ENCODE peak calls at places on chromosomes 11 and 22, in seven cellular contexts. One of them, this sample, is unnamed.

GRCh38 chr11:2987881-2988280 is 4.2 kb downstream of the NAP1L4 start:
- DNase-seq in NCI-H2081: no peak
- DNase-seq in activated effector memory CD4-positive, alpha-beta T cell treated with anti-CD3 and anti-CD28 coated beads, Interleukin-2, amount 50 U/mL, for 16 hours: peak
- DNase-seq in activated gamma-delta T cell treated with anti-CD3 and anti-CD28 coated beads, Interleukin-2, amount 50 U/mL, for 16 hours: peak
- DNase-seq in kidney tubule cell: peak
- DNase-seq in HTR-8/SVneo: no peak
- DNase-seq in WTC11: no peak
- DNase-seq in this sample: no peak

GRCh38 chr11:86335131-86335768 is 33.2 kb downstream of the HIKESHI start:
- DNase-seq in NCI-H2081: no peak
- DNase-seq in activated effector memory CD4-positive, alpha-beta T cell treated with anti-CD3 and anti-CD28 coated beads, Interleukin-2, amount 50 U/mL, for 16 hours: no peak
- DNase-seq in activated gamma-delta T cell treated with anti-CD3 and anti-CD28 coated beads, Interleukin-2, amount 50 U/mL, for 16 hours: no peak
- DNase-seq in kidney tubule cell: no peak
- DNase-seq in HTR-8/SVneo: no peak
- DNase-seq in WTC11: no peak
- DNase-seq in this sample: no peak

GRCh38 chr11:6488831-6489230 is 7.5 kb downstream of the TIMM10B start:
- DNase-seq in NCI-H2081: no peak
- DNase-seq in activated effector memory CD4-positive, alpha-beta T cell treated with anti-CD3 and anti-CD28 coated beads, Interleukin-2, amount 50 U/mL, for 16 hours: no peak
- DNase-seq in activated gamma-delta T cell treated with anti-CD3 and anti-CD28 coated beads, Interleukin-2, amount 50 U/mL, for 16 hours: no peak
- DNase-seq in kidney tubule cell: no peak
- DNase-seq in HTR-8/SVneo: no peak
- DNase-seq in WTC11: no peak
- DNase-seq in this sample: no peak

GRCh38 chr22:38652858-38653257 is 3.3 kb downstream of the FAM227A start:
- DNase-seq in NCI-H2081: no peak
- DNase-seq in activated effector memory CD4-positive, alpha-beta T cell treated with anti-CD3 and anti-CD28 coated beads, Interleukin-2, amount 50 U/mL, for 16 hours: no peak
- DNase-seq in activated gamma-delta T cell treated with anti-CD3 and anti-CD28 coated beads, Interleukin-2, amount 50 U/mL, for 16 hours: no peak
- DNase-seq in kidney tubule cell: peak
- DNase-seq in HTR-8/SVneo: no peak
- DNase-seq in WTC11: no peak
- DNase-seq in this sample: no peak

GRCh38 chr11:46914363-46914762 is 4.0 kb downstream of the LRP4 start:
- DNase-seq in NCI-H2081: no peak
- DNase-seq in activated effector memory CD4-positive, alpha-beta T cell treated with anti-CD3 and anti-CD28 coated beads, Interleukin-2, amount 50 U/mL, for 16 hours: no peak
- DNase-seq in activated gamma-delta T cell treated with anti-CD3 and anti-CD28 coated beads, Interleukin-2, amount 50 U/mL, for 16 hours: no peak
- DNase-seq in kidney tubule cell: peak
- DNase-seq in HTR-8/SVneo: no peak
- DNase-seq in WTC11: no peak
- DNase-seq in this sample: peak

GRCh38 chr11:96126917-96127595 is 203.1 kb upstream of the MTMR2 start:
- DNase-seq in NCI-H2081: no peak
- DNase-seq in activated effector memory CD4-positive, alpha-beta T cell treated with anti-CD3 and anti-CD28 coated beads, Interleukin-2, amount 50 U/mL, for 16 hours: no peak
- DNase-seq in activated gamma-delta T cell treated with anti-CD3 and anti-CD28 coated beads, Interleukin-2, amount 50 U/mL, for 16 hours: no peak
- DNase-seq in kidney tubule cell: no peak
- DNase-seq in HTR-8/SVneo: no peak
- DNase-seq in WTC11: no peak
- DNase-seq in this sample: no peak

GRCh38 chr22:36644333-36644757 is 59.2 kb downstream of the CACNG2 start:
- DNase-seq in NCI-H2081: no peak
- DNase-seq in activated effector memory CD4-positive, alpha-beta T cell treated with anti-CD3 and anti-CD28 coated beads, Interleukin-2, amount 50 U/mL, for 16 hours: no peak
- DNase-seq in activated gamma-delta T cell treated with anti-CD3 and anti-CD28 coated beads, Interleukin-2, amount 50 U/mL, for 16 hours: no peak
- DNase-seq in kidney tubule cell: peak
- DNase-seq in HTR-8/SVneo: peak
- DNase-seq in WTC11: peak
- DNase-seq in this sample: peak

GRCh38 chr11:116948375-116948774 is 111.0 kb upstream of the APOA1 start:
- DNase-seq in NCI-H2081: no peak
- DNase-seq in activated effector memory CD4-positive, alpha-beta T cell treated with anti-CD3 and anti-CD28 coated beads, Interleukin-2, amount 50 U/mL, for 16 hours: no peak
- DNase-seq in activated gamma-delta T cell treated with anti-CD3 and anti-CD28 coated beads, Interleukin-2, amount 50 U/mL, for 16 hours: no peak
- DNase-seq in kidney tubule cell: peak
- DNase-seq in HTR-8/SVneo: no peak
- DNase-seq in WTC11: no peak
- DNase-seq in this sample: no peak

GRCh38 chr22:26174280-26174679 is 5.0 kb downstream of the SEZ6L start:
- DNase-seq in NCI-H2081: no peak
- DNase-seq in activated effector memory CD4-positive, alpha-beta T cell treated with anti-CD3 and anti-CD28 coated beads, Interleukin-2, amount 50 U/mL, for 16 hours: no peak
- DNase-seq in activated gamma-delta T cell treated with anti-CD3 and anti-CD28 coated beads, Interleukin-2, amount 50 U/mL, for 16 hours: no peak
- DNase-seq in kidney tubule cell: no peak
- DNase-seq in HTR-8/SVneo: no peak
- DNase-seq in WTC11: peak
- DNase-seq in this sample: peak

GRCh38 chr11:62544521-62545436 is 1.8 kb downstream of the AHNAK start:
- DNase-seq in NCI-H2081: no peak
- DNase-seq in activated effector memory CD4-positive, alpha-beta T cell treated with anti-CD3 and anti-CD28 coated beads, Interleukin-2, amount 50 U/mL, for 16 hours: peak
- DNase-seq in activated gamma-delta T cell treated with anti-CD3 and anti-CD28 coated beads, Interleukin-2, amount 50 U/mL, for 16 hours: no peak
- DNase-seq in kidney tubule cell: peak
- DNase-seq in HTR-8/SVneo: no peak
- DNase-seq in WTC11: no peak
- DNase-seq in this sample: peak

GRCh38 chr22:38744981-38745380 is 10.8 kb downstream of the SUN2 start:
- DNase-seq in NCI-H2081: no peak
- DNase-seq in activated effector memory CD4-positive, alpha-beta T cell treated with anti-CD3 and anti-CD28 coated beads, Interleukin-2, amount 50 U/mL, for 16 hours: no peak
- DNase-seq in activated gamma-delta T cell treated with anti-CD3 and anti-CD28 coated beads, Interleukin-2, amount 50 U/mL, for 16 hours: no peak
- DNase-seq in kidney tubule cell: no peak
- DNase-seq in HTR-8/SVneo: no peak
- DNase-seq in WTC11: no peak
- DNase-seq in this sample: no peak

GRCh38 chr11:15692739-15693138 is 578.0 kb downstream of the INSC start:
- DNase-seq in NCI-H2081: no peak
- DNase-seq in activated effector memory CD4-positive, alpha-beta T cell treated with anti-CD3 and anti-CD28 coated beads, Interleukin-2, amount 50 U/mL, for 16 hours: no peak
- DNase-seq in activated gamma-delta T cell treated with anti-CD3 and anti-CD28 coated beads, Interleukin-2, amount 50 U/mL, for 16 hours: no peak
- DNase-seq in kidney tubule cell: peak
- DNase-seq in HTR-8/SVneo: no peak
- DNase-seq in WTC11: no peak
- DNase-seq in this sample: no peak

GRCh38 chr11:31643831-31644230 is 134.3 kb downstream of the ELP4 start:
- DNase-seq in NCI-H2081: no peak
- DNase-seq in activated effector memory CD4-positive, alpha-beta T cell treated with anti-CD3 and anti-CD28 coated beads, Interleukin-2, amount 50 U/mL, for 16 hours: no peak
- DNase-seq in activated gamma-delta T cell treated with anti-CD3 and anti-CD28 coated beads, Interleukin-2, amount 50 U/mL, for 16 hours: no peak
- DNase-seq in kidney tubule cell: peak
- DNase-seq in HTR-8/SVneo: no peak
- DNase-seq in WTC11: no peak
- DNase-seq in this sample: no peak

GRCh38 chr11:60428517-60428916 is 855 bp upstream of the MS4A5 start:
- DNase-seq in NCI-H2081: peak
- DNase-seq in activated effector memory CD4-positive, alpha-beta T cell treated with anti-CD3 and anti-CD28 coated beads, Interleukin-2, amount 50 U/mL, for 16 hours: no peak
- DNase-seq in activated gamma-delta T cell treated with anti-CD3 and anti-CD28 coated beads, Interleukin-2, amount 50 U/mL, for 16 hours: no peak
- DNase-seq in kidney tubule cell: peak
- DNase-seq in HTR-8/SVneo: no peak
- DNase-seq in WTC11: no peak
- DNase-seq in this sample: no peak

GRCh38 chr11:132408877-132409276 is 1038.5 kb downstream of the NTM start:
- DNase-seq in NCI-H2081: peak
- DNase-seq in activated effector memory CD4-positive, alpha-beta T cell treated with anti-CD3 and anti-CD28 coated beads, Interleukin-2, amount 50 U/mL, for 16 hours: no peak
- DNase-seq in activated gamma-delta T cell treated with anti-CD3 and anti-CD28 coated beads, Interleukin-2, amount 50 U/mL, for 16 hours: no peak
- DNase-seq in kidney tubule cell: no peak
- DNase-seq in HTR-8/SVneo: no peak
- DNase-seq in WTC11: no peak
- DNase-seq in this sample: no peak

GRCh38 chr11:1750840-1751520 is 585 bp upstream of the IFITM10 start:
- DNase-seq in NCI-H2081: no peak
- DNase-seq in activated effector memory CD4-positive, alpha-beta T cell treated with anti-CD3 and anti-CD28 coated beads, Interleukin-2, amount 50 U/mL, for 16 hours: no peak
- DNase-seq in activated gamma-delta T cell treated with anti-CD3 and anti-CD28 coated beads, Interleukin-2, amount 50 U/mL, for 16 hours: no peak
- DNase-seq in kidney tubule cell: no peak
- DNase-seq in HTR-8/SVneo: no peak
- DNase-seq in WTC11: no peak
- DNase-seq in this sample: no peak

GRCh38 chr22:26461188-26461810 is 22.3 kb downstream of the HPS4 start:
- DNase-seq in NCI-H2081: peak
- DNase-seq in activated effector memory CD4-positive, alpha-beta T cell treated with anti-CD3 and anti-CD28 coated beads, Interleukin-2, amount 50 U/mL, for 16 hours: peak
- DNase-seq in activated gamma-delta T cell treated with anti-CD3 and anti-CD28 coated beads, Interleukin-2, amount 50 U/mL, for 16 hours: peak
- DNase-seq in kidney tubule cell: peak
- DNase-seq in HTR-8/SVneo: peak
- DNase-seq in WTC11: peak
- DNase-seq in this sample: peak

GRCh38 chr11:44464741-44465140 is 100.7 kb upstream of the CD82 start:
- DNase-seq in NCI-H2081: no peak
- DNase-seq in activated effector memory CD4-positive, alpha-beta T cell treated with anti-CD3 and anti-CD28 coated beads, Interleukin-2, amount 50 U/mL, for 16 hours: no peak
- DNase-seq in activated gamma-delta T cell treated with anti-CD3 and anti-CD28 coated beads, Interleukin-2, amount 50 U/mL, for 16 hours: no peak
- DNase-seq in kidney tubule cell: no peak
- DNase-seq in HTR-8/SVneo: no peak
- DNase-seq in WTC11: no peak
- DNase-seq in this sample: no peak

GRCh38 chr22:21568207-21569075 is 927 bp downstream of the UBE2L3 start:
- DNase-seq in NCI-H2081: no peak
- DNase-seq in activated effector memory CD4-positive, alpha-beta T cell treated with anti-CD3 and anti-CD28 coated beads, Interleukin-2, amount 50 U/mL, for 16 hours: peak
- DNase-seq in activated gamma-delta T cell treated with anti-CD3 and anti-CD28 coated beads, Interleukin-2, amount 50 U/mL, for 16 hours: no peak
- DNase-seq in kidney tubule cell: peak
- DNase-seq in HTR-8/SVneo: peak
- DNase-seq in WTC11: no peak
- DNase-seq in this sample: peak

GRCh38 chr11:35847473-35847872 is 96.4 kb upstream of the LDLRAD3 start:
- DNase-seq in NCI-H2081: no peak
- DNase-seq in activated effector memory CD4-positive, alpha-beta T cell treated with anti-CD3 and anti-CD28 coated beads, Interleukin-2, amount 50 U/mL, for 16 hours: no peak
- DNase-seq in activated gamma-delta T cell treated with anti-CD3 and anti-CD28 coated beads, Interleukin-2, amount 50 U/mL, for 16 hours: no peak
- DNase-seq in kidney tubule cell: no peak
- DNase-seq in HTR-8/SVneo: no peak
- DNase-seq in WTC11: no peak
- DNase-seq in this sample: no peak

GRCh38 chr11:121634889-121635288 is 182.1 kb upstream of the SORL1-AS1 start:
- DNase-seq in NCI-H2081: no peak
- DNase-seq in activated effector memory CD4-positive, alpha-beta T cell treated with anti-CD3 and anti-CD28 coated beads, Interleukin-2, amount 50 U/mL, for 16 hours: no peak
- DNase-seq in activated gamma-delta T cell treated with anti-CD3 and anti-CD28 coated beads, Interleukin-2, amount 50 U/mL, for 16 hours: no peak
- DNase-seq in kidney tubule cell: peak
- DNase-seq in HTR-8/SVneo: peak
- DNase-seq in WTC11: no peak
- DNase-seq in this sample: no peak

GRCh38 chr11:77981346-77981947 is 13.0 kb downstream of the INTS4 start:
- DNase-seq in NCI-H2081: no peak
- DNase-seq in activated effector memory CD4-positive, alpha-beta T cell treated with anti-CD3 and anti-CD28 coated beads, Interleukin-2, amount 50 U/mL, for 16 hours: no peak
- DNase-seq in activated gamma-delta T cell treated with anti-CD3 and anti-CD28 coated beads, Interleukin-2, amount 50 U/mL, for 16 hours: no peak
- DNase-seq in kidney tubule cell: no peak
- DNase-seq in HTR-8/SVneo: no peak
- DNase-seq in WTC11: no peak
- DNase-seq in this sample: no peak

GRCh38 chr11:12207384-12208150 is 97.2 kb downstream of the MICAL2 start:
- DNase-seq in NCI-H2081: no peak
- DNase-seq in activated effector memory CD4-positive, alpha-beta T cell treated with anti-CD3 and anti-CD28 coated beads, Interleukin-2, amount 50 U/mL, for 16 hours: peak
- DNase-seq in activated gamma-delta T cell treated with anti-CD3 and anti-CD28 coated beads, Interleukin-2, amount 50 U/mL, for 16 hours: no peak
- DNase-seq in kidney tubule cell: peak
- DNase-seq in HTR-8/SVneo: no peak
- DNase-seq in WTC11: no peak
- DNase-seq in this sample: no peak

GRCh38 chr22:29230916-29231875 is 25.5 kb downstream of the EMID1 start:
- DNase-seq in NCI-H2081: no peak
- DNase-seq in activated effector memory CD4-positive, alpha-beta T cell treated with anti-CD3 and anti-CD28 coated beads, Interleukin-2, amount 50 U/mL, for 16 hours: no peak
- DNase-seq in activated gamma-delta T cell treated with anti-CD3 and anti-CD28 coated beads, Interleukin-2, amount 50 U/mL, for 16 hours: no peak
- DNase-seq in kidney tubule cell: no peak
- DNase-seq in HTR-8/SVneo: no peak
- DNase-seq in WTC11: no peak
- DNase-seq in this sample: no peak

GRCh38 chr11:44755553-44756505 is 29.1 kb downstream of the TSPAN18 start:
- DNase-seq in NCI-H2081: no peak
- DNase-seq in activated effector memory CD4-positive, alpha-beta T cell treated with anti-CD3 and anti-CD28 coated beads, Interleukin-2, amount 50 U/mL, for 16 hours: no peak
- DNase-seq in activated gamma-delta T cell treated with anti-CD3 and anti-CD28 coated beads, Interleukin-2, amount 50 U/mL, for 16 hours: no peak
- DNase-seq in kidney tubule cell: no peak
- DNase-seq in HTR-8/SVneo: no peak
- DNase-seq in WTC11: no peak
- DNase-seq in this sample: no peak

GRCh38 chr22:19085233-19086043 is 36.8 kb downstream of the DGCR2 start:
- DNase-seq in NCI-H2081: no peak
- DNase-seq in activated effector memory CD4-positive, alpha-beta T cell treated with anti-CD3 and anti-CD28 coated beads, Interleukin-2, amount 50 U/mL, for 16 hours: no peak
- DNase-seq in activated gamma-delta T cell treated with anti-CD3 and anti-CD28 coated beads, Interleukin-2, amount 50 U/mL, for 16 hours: no peak
- DNase-seq in kidney tubule cell: peak
- DNase-seq in HTR-8/SVneo: no peak
- DNase-seq in WTC11: no peak
- DNase-seq in this sample: no peak

GRCh38 chr22:49963647-49964026 is 3.1 kb downstream of the PIM3 start:
- DNase-seq in NCI-H2081: no peak
- DNase-seq in activated effector memory CD4-positive, alpha-beta T cell treated with anti-CD3 and anti-CD28 coated beads, Interleukin-2, amount 50 U/mL, for 16 hours: peak
- DNase-seq in activated gamma-delta T cell treated with anti-CD3 and anti-CD28 coated beads, Interleukin-2, amount 50 U/mL, for 16 hours: no peak
- DNase-seq in kidney tubule cell: no peak
- DNase-seq in HTR-8/SVneo: no peak
- DNase-seq in WTC11: no peak
- DNase-seq in this sample: no peak

GRCh38 chr11:132549571-132549970 is 982.7 kb downstream of the OPCML start:
- DNase-seq in NCI-H2081: no peak
- DNase-seq in activated effector memory CD4-positive, alpha-beta T cell treated with anti-CD3 and anti-CD28 coated beads, Interleukin-2, amount 50 U/mL, for 16 hours: no peak
- DNase-seq in activated gamma-delta T cell treated with anti-CD3 and anti-CD28 coated beads, Interleukin-2, amount 50 U/mL, for 16 hours: no peak
- DNase-seq in kidney tubule cell: no peak
- DNase-seq in HTR-8/SVneo: no peak
- DNase-seq in WTC11: no peak
- DNase-seq in this sample: no peak

GRCh38 chr11:40290031-40290650 is 1169.3 kb downstream of the LRRC4C start:
- DNase-seq in NCI-H2081: no peak
- DNase-seq in activated effector memory CD4-positive, alpha-beta T cell treated with anti-CD3 and anti-CD28 coated beads, Interleukin-2, amount 50 U/mL, for 16 hours: no peak
- DNase-seq in activated gamma-delta T cell treated with anti-CD3 and anti-CD28 coated beads, Interleukin-2, amount 50 U/mL, for 16 hours: no peak
- DNase-seq in kidney tubule cell: peak
- DNase-seq in HTR-8/SVneo: no peak
- DNase-seq in WTC11: no peak
- DNase-seq in this sample: no peak

GRCh38 chr11:6455070-6455469 is 14.3 kb upstream of the HPX start:
- DNase-seq in NCI-H2081: no peak
- DNase-seq in activated effector memory CD4-positive, alpha-beta T cell treated with anti-CD3 and anti-CD28 coated beads, Interleukin-2, amount 50 U/mL, for 16 hours: no peak
- DNase-seq in activated gamma-delta T cell treated with anti-CD3 and anti-CD28 coated beads, Interleukin-2, amount 50 U/mL, for 16 hours: no peak
- DNase-seq in kidney tubule cell: no peak
- DNase-seq in HTR-8/SVneo: no peak
- DNase-seq in WTC11: no peak
- DNase-seq in this sample: no peak

GRCh38 chr11:66847461-66848232 is 4.4 kb downstream of the RCE1 start:
- DNase-seq in NCI-H2081: no peak
- DNase-seq in activated effector memory CD4-positive, alpha-beta T cell treated with anti-CD3 and anti-CD28 coated beads, Interleukin-2, amount 50 U/mL, for 16 hours: no peak
- DNase-seq in activated gamma-delta T cell treated with anti-CD3 and anti-CD28 coated beads, Interleukin-2, amount 50 U/mL, for 16 hours: no peak
- DNase-seq in kidney tubule cell: no peak
- DNase-seq in HTR-8/SVneo: no peak
- DNase-seq in WTC11: no peak
- DNase-seq in this sample: no peak

GRCh38 chr11:65777821-65778361 is 2.9 kb downstream of the AP5B1 start:
- DNase-seq in NCI-H2081: no peak
- DNase-seq in activated effector memory CD4-positive, alpha-beta T cell treated with anti-CD3 and anti-CD28 coated beads, Interleukin-2, amount 50 U/mL, for 16 hours: peak
- DNase-seq in activated gamma-delta T cell treated with anti-CD3 and anti-CD28 coated beads, Interleukin-2, amount 50 U/mL, for 16 hours: no peak
- DNase-seq in kidney tubule cell: no peak
- DNase-seq in HTR-8/SVneo: no peak
- DNase-seq in WTC11: no peak
- DNase-seq in this sample: no peak

GRCh38 chr11:58577441-58578135 is 1.3 kb upstream of the ZFP91 start:
- DNase-seq in NCI-H2081: peak
- DNase-seq in activated effector memory CD4-positive, alpha-beta T cell treated with anti-CD3 and anti-CD28 coated beads, Interleukin-2, amount 50 U/mL, for 16 hours: peak
- DNase-seq in activated gamma-delta T cell treated with anti-CD3 and anti-CD28 coated beads, Interleukin-2, amount 50 U/mL, for 16 hours: peak
- DNase-seq in kidney tubule cell: peak
- DNase-seq in HTR-8/SVneo: peak
- DNase-seq in WTC11: no peak
- DNase-seq in this sample: peak